ENCODE peak calls at places on chromosomes 1 and 21, in seven cellular contexts. X is CD4-positive, alpha-beta T cell; Q is AG10803; U is fibroblast of villous mesenchyme; P is stimulated activated CD4-positive, alpha-beta T cell treated with anti-CD3 and anti-CD28 coated beads, Interleukin-15, amount 100 ng/mL, for 24 hours; D is left cardiac atrium; J is iPS-NIHi11. M is an unnamed sample.

GRCh38 chr1:15020943-15021745 is 132.4 kb upstream of the TMEM51 start:
- DNase-seq in X (no peak), Q (no peak), U (no peak), P (no peak), D (peak; percentile 54), J (no peak), M (no peak)

GRCh38 chr1:69475021-69475420 is 92.7 kb upstream of the LRRC7 start:
- DNase-seq in X (no peak), Q (no peak), U (no peak), P (no peak), D (no peak), J (no peak), M (no peak)

GRCh38 chr1:221741364-221741970 is 422 bp downstream of the DUSP10 start:
- DNase-seq in X (no peak), Q (peak; percentile 60), U (peak; percentile 57), P (no peak), D (peak; percentile 33), J (peak; percentile 21), M (peak; percentile 51)

GRCh38 chr1:115373305-115373704 is 35.3 kb upstream of the NGF start:
- DNase-seq in X (no peak), Q (peak; percentile 96), U (peak; percentile 34), P (no peak), D (no peak), J (no peak), M (peak; percentile 90)

GRCh38 chr1:89557954-89558353 is 33.3 kb downstream of the LRRC8B start:
- DNase-seq in X (no peak), Q (no peak), U (no peak), P (peak; percentile 30), D (no peak), J (no peak), M (no peak)

GRCh38 chr1:53371121-53371666 is 43.3 kb upstream of the LRP8 start:
- DNase-seq in X (no peak), Q (no peak), U (no peak), P (no peak), D (no peak), J (peak; percentile 17), M (no peak)

GRCh38 chr1:199176713-199177112 is 537.9 kb downstream of the PTPRC start:
- DNase-seq in X (no peak), Q (no peak), U (no peak), P (no peak), D (no peak), J (no peak), M (no peak)

GRCh38 chr1:204478166-204478899 is 16.3 kb downstream of the PIK3C2B start:
- DNase-seq in X (no peak), Q (no peak), U (no peak), P (no peak), D (no peak), J (no peak), M (no peak)

GRCh38 chr1:173329747-173330146 is 122.6 kb upstream of the TNFSF4 start:
- DNase-seq in X (no peak), Q (peak; percentile 67), U (peak; percentile 93), P (no peak), D (no peak), J (no peak), M (peak; percentile 55)

GRCh38 chr1:30321216-30321910 is 402.0 kb downstream of the MATN1 start:
- DNase-seq in X (no peak), Q (no peak), U (no peak), P (no peak), D (no peak), J (no peak), M (no peak)

GRCh38 chr1:93200086-93200620 is 19.6 kb downstream of the CCDC18 start:
- DNase-seq in X (no peak), Q (peak; percentile 9), U (no peak), P (no peak), D (no peak), J (no peak), M (peak; percentile 8)

GRCh38 chr1:68231627-68232303 is 558 bp downstream of the WLS start:
- DNase-seq in X (no peak), Q (peak; percentile 53), U (peak; percentile 86), P (no peak), D (peak; percentile 65), J (peak; percentile 44), M (peak; percentile 82)

GRCh38 chr21:16179732-16180131 is 449.9 kb downstream of the USP25 start:
- DNase-seq in X (no peak), Q (no peak), U (no peak), P (no peak), D (no peak), J (no peak), M (no peak)

GRCh38 chr21:17611414-17612022 is 1.2 kb downstream of the BTG3 start:
- DNase-seq in X (peak; percentile 71), Q (peak; percentile 83), U (peak; percentile 95), P (peak; percentile 88), D (peak; percentile 87), J (peak; percentile 64), M (peak; percentile 90)

GRCh38 chr1:218584418-218585155 is 239.5 kb downstream of the TGFB2 start:
- DNase-seq in X (no peak), Q (no peak), U (peak; percentile 49), P (no peak), D (no peak), J (no peak), M (peak; percentile 65)

GRCh38 chr1:203346060-203346754 is 4.7 kb downstream of the FMOD start:
- DNase-seq in X (no peak), Q (peak; percentile 12), U (peak; percentile 62), P (no peak), D (no peak), J (no peak), M (no peak)

GRCh38 chr1:24735619-24736375 is 9.4 kb upstream of the CLIC4 start:
- DNase-seq in X (no peak), Q (peak; percentile 74), U (peak; percentile 78), P (no peak), D (peak; percentile 47), J (no peak), M (peak; percentile 59)